ENCODE peak calls at places on chromosomes 3 and 15, in ten cellular contexts. O is kidney epithelial cell; E is ELR; J is WTC11; M is GM23338; N is head of caudate nucleus; U is T-helper 22 cell; F is right cardiac atrium; K is M059J; A is activated naive CD4-positive, alpha-beta T cell treated with anti-CD3 and anti-CD28 coated beads, Interleukin-2, amount 10 ng/mL, durations not matched to agents 7 days and 5 days. T is an unnamed sample.

GRCh38 chr3:7964899-7965298 is 536.7 kb upstream of the LMCD1 start:
- DNase-seq in F (no peak), A (no peak), M (peak), J (no peak), U (no peak), N (no peak), E (no peak), O (no peak), K (no peak), T (peak)

GRCh38 chr3:14428087-14429067 is 26.0 kb downstream of the SLC6A6 start:
- DNase-seq in M (no peak), E (no peak), U (no peak), A (no peak), N (no peak), F (peak), J (no peak), K (peak), O (no peak), T (no peak)

GRCh38 chr3:151903501-151903991 is 30.1 kb downstream of the SUCNR1 start:
- DNase-seq in E (peak), J (no peak), F (no peak), O (no peak), U (no peak), M (no peak), K (peak), A (no peak), N (no peak), T (no peak)

GRCh38 chr3:179181993-179182551 is 33.9 kb downstream of the PIK3CA start:
- DNase-seq in N (no peak), O (no peak), M (no peak), J (no peak), K (peak), A (no peak), E (peak), F (no peak), U (no peak), T (peak)

GRCh38 chr3:111730143-111730542 is 128.9 kb upstream of the PHLDB2 start:
- DNase-seq in J (no peak), M (no peak), U (no peak), F (no peak), K (peak), N (no peak), A (no peak), E (no peak), O (no peak), T (peak)

GRCh38 chr3:38479431-38480092 is 16.6 kb upstream of the EXOG start:
- DNase-seq in F (peak), O (no peak), U (peak), N (peak), M (peak), K (peak), E (peak), A (peak), J (peak), T (peak)

GRCh38 chr3:59655616-59656015 is 605.8 kb upstream of the CFAP20DC start:
- DNase-seq in K (no peak), M (no peak), N (no peak), E (no peak), A (no peak), F (no peak), O (no peak), U (no peak), J (no peak), T (no peak)

GRCh38 chr3:5188419-5189405 is 1.2 kb downstream of the EDEM1 start:
- DNase-seq in A (peak), F (no peak), E (peak), M (peak), K (peak), U (peak), O (no peak), J (no peak), N (no peak), T (peak)

GRCh38 chr15:65008989-65009388 is 19.3 kb upstream of the SPG21 start:
- DNase-seq in O (no peak), J (no peak), N (no peak), F (no peak), E (no peak), K (no peak), M (peak), U (no peak), A (no peak), T (no peak)

GRCh38 chr3:9743548-9743947 is 6.2 kb upstream of the OGG1 start:
- DNase-seq in A (no peak), E (no peak), M (no peak), J (no peak), O (no peak), K (no peak), N (no peak), U (no peak), F (no peak), T (no peak)

GRCh38 chr15:49990835-49991540 is 128.0 kb downstream of the ATP8B4 start:
- DNase-seq in A (no peak), O (no peak), U (no peak), J (no peak), E (peak), F (no peak), K (peak), N (no peak), M (no peak), T (no peak)